ENCODE peak calls at places on chromosomes 2 and 18, in nine cellular contexts. One of them, this sample, is unnamed.

GRCh38 chr2:145842002-145842401 is 1322.1 kb upstream of the ZEB2 start:
- DNase-seq in heart left ventricle: no peak
- DNase-seq in GM12878: no peak
- DNase-seq in astrocyte of the spinal cord: no peak
- DNase-seq in spleen: no peak
- DNase-seq in K562: no peak
- DNase-seq in natural killer cell: no peak
- DNase-seq in fibroblast of lung: no peak
- DNase-seq in AG04449: no peak
- DNase-seq in this sample: no peak

GRCh38 chr2:24164416-24164973 is 10.4 kb upstream of the FAM228A start:
- DNase-seq in heart left ventricle: no peak
- DNase-seq in GM12878: peak; percentile 21
- DNase-seq in astrocyte of the spinal cord: no peak
- DNase-seq in spleen: no peak
- DNase-seq in K562: peak; percentile 70
- DNase-seq in natural killer cell: peak; percentile 33
- DNase-seq in fibroblast of lung: peak; percentile 8
- DNase-seq in AG04449: no peak
- DNase-seq in this sample: no peak

GRCh38 chr2:46669996-46670793 is 190.8 kb downstream of the TMEM247 start:
- DNase-seq in heart left ventricle: no peak
- DNase-seq in GM12878: no peak
- DNase-seq in astrocyte of the spinal cord: peak; percentile 51
- DNase-seq in spleen: no peak
- DNase-seq in K562: no peak
- DNase-seq in natural killer cell: no peak
- DNase-seq in fibroblast of lung: peak; percentile 60
- DNase-seq in AG04449: no peak
- DNase-seq in this sample: no peak

GRCh38 chr2:88452980-88453582 is 588 bp upstream of the FOXI3 start:
- DNase-seq in heart left ventricle: no peak
- DNase-seq in GM12878: no peak
- DNase-seq in astrocyte of the spinal cord: peak; percentile 40
- DNase-seq in spleen: no peak
- DNase-seq in K562: no peak
- DNase-seq in natural killer cell: no peak
- DNase-seq in fibroblast of lung: peak; percentile 44
- DNase-seq in AG04449: no peak
- DNase-seq in this sample: no peak

GRCh38 chr2:230893338-230893737 is 28.6 kb downstream of the ITM2C start:
- DNase-seq in heart left ventricle: no peak
- DNase-seq in GM12878: no peak
- DNase-seq in astrocyte of the spinal cord: no peak
- DNase-seq in spleen: peak; percentile 84
- DNase-seq in K562: no peak
- DNase-seq in natural killer cell: no peak
- DNase-seq in fibroblast of lung: no peak
- DNase-seq in AG04449: no peak
- DNase-seq in this sample: no peak

GRCh38 chr2:201182650-201183372 is at the start of gene CASP10:
- DNase-seq in heart left ventricle: no peak
- DNase-seq in GM12878: peak; percentile 77
- DNase-seq in astrocyte of the spinal cord: peak; percentile 19
- DNase-seq in spleen: no peak
- DNase-seq in K562: peak; percentile 70
- DNase-seq in natural killer cell: no peak
- DNase-seq in fibroblast of lung: peak; percentile 57
- DNase-seq in AG04449: no peak
- DNase-seq in this sample: no peak

GRCh38 chr2:62871506-62871905 is 166.0 kb downstream of the EHBP1 start:
- DNase-seq in heart left ventricle: no peak
- DNase-seq in GM12878: no peak
- DNase-seq in astrocyte of the spinal cord: no peak
- DNase-seq in spleen: no peak
- DNase-seq in K562: no peak
- DNase-seq in natural killer cell: no peak
- DNase-seq in fibroblast of lung: no peak
- DNase-seq in AG04449: no peak
- DNase-seq in this sample: no peak

GRCh38 chr2:168138369-168138768 is 109.0 kb downstream of the STK39 start:
- DNase-seq in heart left ventricle: peak; percentile 52
- DNase-seq in GM12878: no peak
- DNase-seq in astrocyte of the spinal cord: peak; percentile 69
- DNase-seq in spleen: no peak
- DNase-seq in K562: no peak
- DNase-seq in natural killer cell: no peak
- DNase-seq in fibroblast of lung: peak; percentile 55
- DNase-seq in AG04449: no peak
- DNase-seq in this sample: no peak

GRCh38 chr2:218398437-218399390 is 954 bp upstream of the CTDSP1 start:
- DNase-seq in heart left ventricle: peak; percentile 93
- DNase-seq in GM12878: no peak
- DNase-seq in astrocyte of the spinal cord: peak; percentile 69
- DNase-seq in spleen: peak; percentile 96
- DNase-seq in K562: peak; percentile 53
- DNase-seq in natural killer cell: peak; percentile 64
- DNase-seq in fibroblast of lung: peak; percentile 73
- DNase-seq in AG04449: no peak
- DNase-seq in this sample: peak; percentile 51

GRCh38 chr2:232420463-232421188 is 14.0 kb downstream of the ALPG start:
- DNase-seq in heart left ventricle: no peak
- DNase-seq in GM12878: no peak
- DNase-seq in astrocyte of the spinal cord: no peak
- DNase-seq in spleen: peak; percentile 64
- DNase-seq in K562: no peak
- DNase-seq in natural killer cell: no peak
- DNase-seq in fibroblast of lung: no peak
- DNase-seq in AG04449: no peak
- DNase-seq in this sample: peak; percentile 53

GRCh38 chr2:171225302-171225980 is 64.7 kb upstream of the TLK1 start:
- DNase-seq in heart left ventricle: no peak
- DNase-seq in GM12878: no peak
- DNase-seq in astrocyte of the spinal cord: peak; percentile 89
- DNase-seq in spleen: no peak
- DNase-seq in K562: no peak
- DNase-seq in natural killer cell: no peak
- DNase-seq in fibroblast of lung: peak; percentile 79
- DNase-seq in AG04449: peak; percentile 60
- DNase-seq in this sample: no peak

GRCh38 chr18:48638451-48638850 is 99.6 kb downstream of the CTIF start:
- DNase-seq in heart left ventricle: no peak
- DNase-seq in GM12878: no peak
- DNase-seq in astrocyte of the spinal cord: no peak
- DNase-seq in spleen: no peak
- DNase-seq in K562: no peak
- DNase-seq in natural killer cell: no peak
- DNase-seq in fibroblast of lung: no peak
- DNase-seq in AG04449: no peak
- DNase-seq in this sample: no peak

GRCh38 chr18:48640566-48641270 is 101.9 kb downstream of the CTIF start:
- DNase-seq in heart left ventricle: no peak
- DNase-seq in GM12878: no peak
- DNase-seq in astrocyte of the spinal cord: no peak
- DNase-seq in spleen: no peak
- DNase-seq in K562: no peak
- DNase-seq in natural killer cell: no peak
- DNase-seq in fibroblast of lung: peak; percentile 71
- DNase-seq in AG04449: no peak
- DNase-seq in this sample: no peak

GRCh38 chr18:48641981-48642380 is 103.2 kb downstream of the CTIF start:
- DNase-seq in heart left ventricle: no peak
- DNase-seq in GM12878: no peak
- DNase-seq in astrocyte of the spinal cord: no peak
- DNase-seq in spleen: no peak
- DNase-seq in K562: no peak
- DNase-seq in natural killer cell: no peak
- DNase-seq in fibroblast of lung: no peak
- DNase-seq in AG04449: no peak
- DNase-seq in this sample: no peak

GRCh38 chr18:48638896-48639771 is 100.3 kb downstream of the CTIF start:
- DNase-seq in heart left ventricle: no peak
- DNase-seq in GM12878: no peak
- DNase-seq in astrocyte of the spinal cord: no peak
- DNase-seq in spleen: no peak
- DNase-seq in K562: no peak
- DNase-seq in natural killer cell: no peak
- DNase-seq in fibroblast of lung: no peak
- DNase-seq in AG04449: no peak
- DNase-seq in this sample: no peak

DNA sequence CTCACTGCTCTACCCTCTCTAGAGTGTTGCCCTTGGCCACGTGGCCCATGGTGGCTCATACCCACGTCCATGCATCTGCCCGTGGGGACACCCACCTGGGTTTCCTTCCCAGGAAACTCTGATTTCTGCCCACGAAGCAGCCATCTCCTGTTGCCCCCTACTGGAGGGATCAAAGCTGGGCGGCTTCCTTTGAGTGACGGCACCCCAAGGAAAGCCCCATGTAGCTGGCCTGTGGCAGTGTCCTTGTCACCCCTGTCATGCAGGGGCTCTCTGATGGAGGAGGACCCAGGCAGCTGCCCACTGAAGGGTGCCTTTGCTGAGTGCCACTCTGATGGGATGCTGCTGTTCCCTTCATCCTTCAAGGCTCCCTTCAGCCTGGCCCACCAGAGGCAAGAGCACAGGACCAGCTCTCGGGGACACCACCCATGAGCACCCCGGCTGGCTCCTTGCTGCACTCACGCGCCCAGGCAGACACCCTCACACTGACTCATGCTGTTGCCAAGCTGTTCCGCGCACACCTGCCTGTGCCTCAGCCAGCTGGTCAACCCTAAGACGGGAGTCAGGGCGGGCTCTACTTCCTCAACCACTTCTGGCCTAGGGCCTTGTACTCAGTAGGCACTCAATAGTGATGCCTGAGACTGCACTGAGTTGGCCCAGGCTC is 101.1 kb downstream of the CTIF start:
- DNase-seq in heart left ventricle: no peak
- DNase-seq in GM12878: no peak
- DNase-seq in astrocyte of the spinal cord: no peak
- DNase-seq in spleen: no peak
- DNase-seq in K562: peak; percentile 24
- DNase-seq in natural killer cell: no peak
- DNase-seq in fibroblast of lung: no peak
- DNase-seq in AG04449: no peak
- DNase-seq in this sample: no peak
- TF ChIP-seq CTCF in heart left ventricle: no peak
- TF ChIP-seq CTCF in GM12878: peak; percentile 36
- TF ChIP-seq CTCF in astrocyte of the spinal cord: peak; percentile 46
- TF ChIP-seq CTCF in spleen: no peak
- TF ChIP-seq CTCF in K562: peak; percentile 41
- TF ChIP-seq CTCF in natural killer cell: no peak
- TF ChIP-seq CTCF in fibroblast of lung: peak; percentile 25
- TF ChIP-seq CTCF in AG04449: peak; percentile 39
- TF ChIP-seq CTCF in this sample: peak; percentile 34

GRCh38 chr2:164061129-164061746 is 325.4 kb upstream of the FIGN start:
- DNase-seq in heart left ventricle: peak; percentile 28
- DNase-seq in GM12878: peak; percentile 13
- DNase-seq in astrocyte of the spinal cord: peak; percentile 34
- DNase-seq in spleen: no peak
- DNase-seq in K562: peak; percentile 15
- DNase-seq in natural killer cell: no peak
- DNase-seq in fibroblast of lung: peak; percentile 48
- DNase-seq in AG04449: no peak
- DNase-seq in this sample: peak; percentile 18
- TF ChIP-seq CTCF in heart left ventricle: peak; percentile 52
- TF ChIP-seq CTCF in GM12878: peak; percentile 78
- TF ChIP-seq CTCF in astrocyte of the spinal cord: peak; percentile 65
- TF ChIP-seq CTCF in spleen: peak; percentile 60
- TF ChIP-seq CTCF in K562: peak; percentile 30
- TF ChIP-seq CTCF in natural killer cell: no peak
- TF ChIP-seq CTCF in fibroblast of lung: peak; percentile 75
- TF ChIP-seq CTCF in AG04449: peak; percentile 57
- TF ChIP-seq CTCF in this sample: peak; percentile 75

GRCh38 chr2:119764832-119765231 is 5.1 kb downstream of the PTPN4 start:
- DNase-seq in heart left ventricle: no peak
- DNase-seq in GM12878: no peak
- DNase-seq in astrocyte of the spinal cord: no peak
- DNase-seq in spleen: no peak
- DNase-seq in K562: no peak
- DNase-seq in natural killer cell: no peak
- DNase-seq in fibroblast of lung: no peak
- DNase-seq in AG04449: no peak
- DNase-seq in this sample: no peak

GRCh38 chr2:119769645-119770044 is 9.9 kb downstream of the PTPN4 start:
- DNase-seq in heart left ventricle: no peak
- DNase-seq in GM12878: no peak
- DNase-seq in astrocyte of the spinal cord: no peak
- DNase-seq in spleen: no peak
- DNase-seq in K562: no peak
- DNase-seq in natural killer cell: no peak
- DNase-seq in fibroblast of lung: no peak
- DNase-seq in AG04449: no peak
- DNase-seq in this sample: no peak

GRCh38 chr2:119765404-119766002 is 5.8 kb downstream of the PTPN4 start:
- DNase-seq in heart left ventricle: no peak
- DNase-seq in GM12878: no peak
- DNase-seq in astrocyte of the spinal cord: no peak
- DNase-seq in spleen: no peak
- DNase-seq in K562: no peak
- DNase-seq in natural killer cell: no peak
- DNase-seq in fibroblast of lung: no peak
- DNase-seq in AG04449: no peak
- DNase-seq in this sample: no peak

GRCh38 chr2:119768731-119769130 is 9.0 kb downstream of the PTPN4 start:
- DNase-seq in heart left ventricle: no peak
- DNase-seq in GM12878: no peak
- DNase-seq in astrocyte of the spinal cord: no peak
- DNase-seq in spleen: no peak
- DNase-seq in K562: no peak
- DNase-seq in natural killer cell: no peak
- DNase-seq in fibroblast of lung: no peak
- DNase-seq in AG04449: no peak
- DNase-seq in this sample: no peak

DNA sequence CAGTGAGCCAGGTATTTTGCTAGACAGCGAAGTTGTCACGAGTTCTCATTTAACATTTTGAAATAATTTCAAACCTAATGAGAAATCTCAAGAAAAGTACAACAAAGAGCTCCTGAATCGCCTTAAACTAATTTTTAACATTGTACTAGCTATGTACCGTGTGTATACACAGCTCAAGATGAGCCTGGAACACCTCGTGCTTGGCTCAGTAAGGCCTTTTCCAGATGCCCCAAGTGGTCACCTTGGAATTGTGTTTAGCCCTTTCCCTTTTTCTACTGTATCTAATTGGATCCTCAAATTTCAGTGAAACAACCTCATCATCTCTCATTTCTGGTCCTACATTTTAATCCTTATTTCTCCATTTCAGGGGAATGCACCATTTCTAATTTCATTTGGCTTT is 7.2 kb downstream of the PTPN4 start:
- DNase-seq in heart left ventricle: peak; percentile 25
- DNase-seq in GM12878: no peak
- DNase-seq in astrocyte of the spinal cord: no peak
- DNase-seq in spleen: no peak
- DNase-seq in K562: no peak
- DNase-seq in natural killer cell: no peak
- DNase-seq in fibroblast of lung: no peak
- DNase-seq in AG04449: no peak
- DNase-seq in this sample: no peak
- TF ChIP-seq CTCF in heart left ventricle: no peak
- TF ChIP-seq CTCF in GM12878: no peak
- TF ChIP-seq CTCF in astrocyte of the spinal cord: no peak
- TF ChIP-seq CTCF in spleen: no peak
- TF ChIP-seq CTCF in K562: no peak
- TF ChIP-seq CTCF in natural killer cell: no peak
- TF ChIP-seq CTCF in fibroblast of lung: no peak
- TF ChIP-seq CTCF in AG04449: no peak
- TF ChIP-seq CTCF in this sample: peak; percentile 15

GRCh38 chr2:25620077-25620476 is 53.3 kb downstream of the DTNB start:
- DNase-seq in heart left ventricle: no peak
- DNase-seq in GM12878: no peak
- DNase-seq in astrocyte of the spinal cord: no peak
- DNase-seq in spleen: no peak
- DNase-seq in K562: no peak
- DNase-seq in natural killer cell: no peak
- DNase-seq in fibroblast of lung: no peak
- DNase-seq in AG04449: no peak
- DNase-seq in this sample: no peak
- TF ChIP-seq CTCF in heart left ventricle: no peak
- TF ChIP-seq CTCF in GM12878: no peak
- TF ChIP-seq CTCF in astrocyte of the spinal cord: no peak
- TF ChIP-seq CTCF in spleen: no peak
- TF ChIP-seq CTCF in K562: no peak
- TF ChIP-seq CTCF in natural killer cell: no peak
- TF ChIP-seq CTCF in fibroblast of lung: no peak
- TF ChIP-seq CTCF in AG04449: no peak
- TF ChIP-seq CTCF in this sample: no peak

This sample was measured in progenitor cell of endocrine pancreas.